ENCODE peak calls at places on chromosome 12, in four cellular contexts. One of them, this sample, is unnamed.

GRCh38 chr12:77833329-77833728 is 2.6 kb downstream of the NAV3 start:
- DNase-seq in DMS 273 treated with DMSO at 0.1 percent for 48 hours: no peak
- DNase-seq in GM10248: no peak
- DNase-seq in HT-29: no peak
- DNase-seq in this sample: no peak

GRCh38 chr12:34407813-34408212 is 385.5 kb downstream of the ALG10 start:
- DNase-seq in HT-29: no peak
- DNase-seq in GM10248: no peak
- DNase-seq in DMS 273 treated with DMSO at 0.1 percent for 48 hours: no peak
- DNase-seq in this sample: no peak

GRCh38 chr12:121794532-121795028 is 1.1 kb upstream of the RHOF start:
- DNase-seq in DMS 273 treated with DMSO at 0.1 percent for 48 hours: no peak
- DNase-seq in HT-29: peak
- DNase-seq in GM10248: no peak
- DNase-seq in this sample: no peak

GRCh38 chr12:132215644-132215989 is 71.4 kb downstream of the NOC4L start:
- DNase-seq in DMS 273 treated with DMSO at 0.1 percent for 48 hours: no peak
- DNase-seq in GM10248: no peak
- DNase-seq in HT-29: no peak
- DNase-seq in this sample: no peak

GRCh38 chr12:100868487-100868886 is 73.9 kb downstream of the ANO4 start:
- DNase-seq in GM10248: no peak
- DNase-seq in HT-29: no peak
- DNase-seq in DMS 273 treated with DMSO at 0.1 percent for 48 hours: no peak
- DNase-seq in this sample: no peak

GRCh38 chr12:122558721-122559641 is 31.9 kb downstream of the KNTC1 start:
- DNase-seq in HT-29: no peak
- DNase-seq in GM10248: no peak
- DNase-seq in DMS 273 treated with DMSO at 0.1 percent for 48 hours: no peak
- DNase-seq in this sample: no peak

GRCh38 chr12:22350817-22351371 is 16.4 kb upstream of the ST8SIA1 start:
- DNase-seq in GM10248: no peak
- DNase-seq in HT-29: no peak
- DNase-seq in DMS 273 treated with DMSO at 0.1 percent for 48 hours: no peak
- DNase-seq in this sample: no peak

GRCh38 chr12:2378835-2379330 is 326.1 kb downstream of the CACNA1C start:
- DNase-seq in HT-29: no peak
- DNase-seq in DMS 273 treated with DMSO at 0.1 percent for 48 hours: no peak
- DNase-seq in GM10248: peak
- DNase-seq in this sample: peak

GRCh38 chr12:49554266-49554665 is 13.7 kb downstream of the MCRS1 start:
- DNase-seq in DMS 273 treated with DMSO at 0.1 percent for 48 hours: no peak
- DNase-seq in HT-29: no peak
- DNase-seq in GM10248: no peak
- DNase-seq in this sample: no peak

This sample was measured in GM12864.